ENCODE peak calls at places on chromosome 12, in nine cellular contexts. E is heart right ventricle, Y is A549, I is suprapubic skin, N is transverse colon, F is heart left ventricle, T is stomach, R is PC-3, A is AG04450. G is an unnamed sample.

GRCh38 chr12:55842681-55843429 is at the start of gene MMP19:
- DNase-seq in Y (peak; percentile 21), N (no peak), T (no peak), E (no peak), A (peak; percentile 62), I (peak; percentile 72), R (peak; percentile 55), F (no peak), G (no peak)

GRCh38 chr12:52602552-52602951 is 1.3 kb upstream of the KRT72 start:
- DNase-seq in N (no peak), A (no peak), F (no peak), Y (no peak), R (no peak), E (no peak), T (no peak), I (no peak), G (peak; percentile 35)

GRCh38 chr12:10595881-10596280 is 17.5 kb downstream of the MAGOHB start:
- DNase-seq in E (no peak), F (no peak), R (no peak), I (no peak), T (no peak), A (no peak), N (no peak), Y (no peak), G (no peak)

GRCh38 chr12:24705741-24706358 is 243.1 kb downstream of the BCAT1 start:
- DNase-seq in F (no peak), R (no peak), T (no peak), N (peak; percentile 27), Y (no peak), I (no peak), E (no peak), A (no peak), G (no peak)

GRCh38 chr12:101696477-101697196 is 803 bp upstream of the CHPT1 start:
- DNase-seq in Y (no peak), F (peak; percentile 72), T (peak; percentile 32), R (peak; percentile 24), I (peak; percentile 73), N (peak; percentile 60), A (no peak), E (peak; percentile 75), G (no peak)

GRCh38 chr12:59742831-59743230 is 147.0 kb downstream of the SLC16A7 start:
- DNase-seq in F (no peak), Y (no peak), A (no peak), I (no peak), E (no peak), N (no peak), R (no peak), T (no peak), G (no peak)

GRCh38 chr12:19105468-19105867 is 24.1 kb upstream of the PLEKHA5 start:
- DNase-seq in T (no peak), I (no peak), Y (no peak), E (no peak), F (no peak), R (no peak), N (no peak), A (no peak), G (no peak)

GRCh38 chr12:3896851-3897351 is 23.7 kb upstream of the PARP11 start:
- DNase-seq in Y (no peak), E (peak; percentile 14), A (no peak), T (no peak), N (no peak), R (no peak), I (no peak), F (no peak), G (no peak)

GRCh38 chr12:24608637-24609285 is 340.1 kb downstream of the BCAT1 start:
- DNase-seq in R (no peak), E (no peak), A (no peak), I (no peak), T (no peak), N (no peak), Y (no peak), F (no peak), G (no peak)

GRCh38 chr12:104910196-104910840 is 47.8 kb downstream of the SLC41A2 start:
- DNase-seq in R (peak; percentile 62), I (no peak), F (no peak), N (no peak), T (no peak), A (no peak), E (no peak), Y (no peak), G (no peak)

GRCh38 chr12:47741340-47741703 is 16.0 kb upstream of the ENDOU start:
- DNase-seq in A (no peak), I (peak; percentile 90), F (peak; percentile 92), Y (no peak), E (peak; percentile 65), N (peak; percentile 89), T (peak; percentile 66), R (peak; percentile 72), G (no peak)

GRCh38 chr12:47744778-47745436 is 13.8 kb downstream of the RAPGEF3 start:
- DNase-seq in E (no peak), A (no peak), R (no peak), Y (no peak), N (no peak), T (no peak), F (peak; percentile 31), I (no peak), G (no peak)

GRCh38 chr12:47742253-47742825 is 16.3 kb downstream of the RAPGEF3 start:
- DNase-seq in Y (peak; percentile 67), A (no peak), I (no peak), N (peak; percentile 79), T (peak; percentile 70), F (peak; percentile 81), R (peak; percentile 76), E (peak; percentile 45), G (no peak)

GRCh38 chr12:47744005-47744651 is 14.6 kb downstream of the RAPGEF3 start:
- DNase-seq in E (no peak), T (peak; percentile 83), R (peak; percentile 85), I (no peak), F (peak; percentile 43), N (peak; percentile 83), A (no peak), Y (peak; percentile 39), G (no peak)

GRCh38 chr12:47743311-47743860 is 15.3 kb downstream of the RAPGEF3 start:
- DNase-seq in N (no peak), I (no peak), R (no peak), Y (no peak), E (no peak), A (no peak), F (peak; percentile 54), T (no peak), G (no peak)
- H3K27ac ChIP-seq in N (no peak overlapping the region), I (no peak overlapping the region), R (no peak overlapping the region), Y (no peak overlapping the region), E (no peak overlapping the region), A (no peak overlapping the region), F (no peak overlapping the region), T (no peak overlapping the region), G (no peak overlapping the region)

GRCh38 chr12:54033980-54034783 is 1.3 kb downstream of the HOXC5 start:
- DNase-seq in T (no peak), A (no peak), E (no peak), F (no peak), R (no peak), I (no peak), Y (no peak), N (no peak), G (no peak)

GRCh38 chr12:54032220-54032619 is 630 bp upstream of the HOXC5 start:
- DNase-seq in F (no peak), E (no peak), T (no peak), I (no peak), Y (no peak), N (no peak), A (no peak), R (no peak), G (no peak)

GRCh38 chr12:54030889-54031860 is 1.7 kb upstream of the HOXC5 start:
- DNase-seq in R (no peak), E (no peak), F (no peak), N (no peak), T (no peak), I (no peak), A (no peak), Y (no peak), G (no peak)

GRCh38 chr12:54033106-54033979 is 493 bp downstream of the HOXC5 start:
- DNase-seq in E (no peak), A (no peak), T (peak; percentile 54), R (peak; percentile 64), Y (peak; percentile 53), I (no peak), N (no peak), F (no peak), G (no peak)

DNA sequence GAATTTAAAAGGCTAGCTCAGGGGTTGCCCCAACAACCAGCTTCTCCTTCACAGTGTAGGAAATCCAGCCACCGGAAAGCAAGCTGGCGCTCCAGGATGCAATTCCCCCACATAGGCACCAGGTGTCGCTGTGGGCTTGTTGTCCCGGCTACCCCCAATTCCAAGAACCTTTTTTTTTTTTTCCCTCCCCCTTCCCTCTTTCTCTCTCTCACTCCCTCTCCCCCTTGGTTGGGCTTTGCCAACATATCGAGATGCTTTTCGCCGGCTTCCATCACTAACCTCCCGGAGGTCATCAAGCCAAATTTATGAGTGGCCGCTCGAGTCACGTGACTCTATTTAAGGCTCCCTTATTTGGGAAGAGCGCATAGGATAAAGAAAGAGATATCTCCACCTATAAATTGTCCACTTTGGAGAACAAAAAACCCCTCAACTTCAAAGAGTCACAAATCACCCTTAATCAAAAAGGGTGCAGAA is at the start of gene HOXC5:
- DNase-seq in A (no peak), I (no peak), R (peak; percentile 84), N (peak; percentile 65), Y (peak; percentile 87), F (no peak), T (peak; percentile 84), E (peak; percentile 38), G (no peak)
- H3K4me3 ChIP-seq in A (no peak within 1 kb of the TSS), I (peak within 1 kb of the TSS; percentile 51), R (peak within 1 kb of the TSS; percentile 70), N (peak within 1 kb of the TSS; percentile 37), Y (peak within 1 kb of the TSS; percentile 56), F (no peak within 1 kb of the TSS), T (peak within 1 kb of the TSS; percentile 55), E (no peak within 1 kb of the TSS), G (peak within 1 kb of the TSS; percentile 64)

GRCh38 chr12:106790020-106790419 is 15.5 kb downstream of the RIC8B start:
- DNase-seq in I (no peak), F (no peak), E (no peak), R (peak; percentile 28), N (no peak), Y (no peak), T (no peak), A (no peak), G (no peak)
- TF ChIP-seq CTCF in I (no peak), F (no peak), E (no peak), R (peak; percentile 60), N (no peak), Y (peak; percentile 20), T (no peak), A (peak; percentile 10), G (no peak)

DNA sequence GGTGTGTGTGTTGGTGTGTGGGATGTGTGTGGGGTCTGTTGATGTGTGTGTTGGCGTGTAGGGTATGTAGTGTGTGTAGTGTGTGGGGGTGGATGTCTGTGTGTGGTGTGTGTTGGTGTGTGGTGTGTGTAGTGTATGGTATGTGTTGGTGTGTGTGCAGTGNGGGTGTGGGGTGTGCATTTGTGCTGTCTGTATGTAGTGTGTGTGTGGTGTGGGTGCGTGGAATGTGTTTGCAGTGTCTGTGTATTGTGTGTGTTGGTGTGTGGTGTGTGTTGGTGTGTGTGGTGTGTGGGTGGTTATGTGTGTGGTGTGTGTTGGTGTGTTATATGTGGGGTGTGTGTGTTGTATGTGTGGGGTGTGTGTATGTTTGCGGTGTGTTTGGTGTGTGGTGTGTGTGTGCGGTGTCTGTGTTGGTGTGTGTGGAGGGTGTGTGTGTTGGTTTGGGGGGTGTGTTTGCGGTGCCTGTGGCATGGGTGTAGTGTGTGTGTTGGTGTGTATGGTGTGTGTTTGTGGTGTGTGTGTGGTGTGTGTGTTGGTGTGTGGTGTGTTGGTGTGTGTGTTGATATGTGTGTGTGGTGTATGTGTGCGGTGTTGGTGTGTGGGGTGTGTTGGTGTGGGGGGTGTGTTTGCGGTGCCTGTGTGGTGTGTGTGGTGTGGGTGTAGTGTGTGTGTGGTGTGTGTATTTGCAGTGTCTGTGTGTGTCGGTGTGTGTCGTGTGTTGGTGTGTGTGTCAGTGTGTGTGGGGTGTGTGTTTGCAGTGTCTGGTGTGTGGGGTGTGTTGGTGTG is 14.7 kb downstream of the MLXIP start:
- DNase-seq in R (no peak), I (peak; percentile 47), A (no peak), E (no peak), N (no peak), F (no peak), T (no peak), Y (no peak), G (no peak)
- H3K27ac ChIP-seq in R (no peak overlapping the region), I (no peak overlapping the region), A (peak overlapping the region; percentile 11), E (peak overlapping the region; percentile 77), N (peak overlapping the region; percentile 91), F (no peak overlapping the region), T (peak overlapping the region; percentile 24), Y (peak overlapping the region; percentile 44), G (peak overlapping the region; percentile 74)

G was measured in coronary artery.